ENCODE peak calls at places on chromosomes 5 and 9, in five cellular contexts. S is lower lobe of right lung, X is mesendoderm, D is COR-L47, F is T-helper 2 cell. T is an unnamed sample.

GRCh38 chr9:98118640-98119601 is at the start of gene TRIM14:
- DNase-seq in F (peak; percentile 45), S (peak; percentile 91), D (peak; percentile 49), X (peak; percentile 64), T (peak; percentile 90)

GRCh38 chr9:92589918-92590317 is 54.1 kb upstream of the ECM2 start:
- DNase-seq in S (no peak), X (no peak), F (no peak), D (no peak), T (no peak)

GRCh38 chr9:86281577-86282076 is 711 bp downstream of the ISCA1 start:
- DNase-seq in S (no peak), F (no peak), X (peak; percentile 67), D (no peak), T (no peak)

GRCh38 chr9:93304574-93305496 is 120.9 kb downstream of the WNK2 start:
- DNase-seq in S (peak; percentile 47), F (no peak), X (peak; percentile 82), D (peak; percentile 21), T (peak; percentile 87)

GRCh38 chr9:16871358-16872151 is 1.1 kb upstream of the BNC2 start:
- DNase-seq in S (peak; percentile 69), X (peak; percentile 74), F (no peak), D (no peak), T (peak; percentile 85)

GRCh38 chr9:93586290-93587057 is 10.1 kb downstream of the PHF2 start:
- DNase-seq in D (no peak), S (peak; percentile 50), F (no peak), X (no peak), T (peak; percentile 69)

GRCh38 chr5:181241393-181241975 is 2.2 kb downstream of the RACK1 start:
- DNase-seq in D (no peak), S (no peak), F (no peak), X (peak; percentile 56), T (no peak)

GRCh38 chr5:110727025-110727314 is 499 bp upstream of the TMEM232 start:
- DNase-seq in X (no peak), S (no peak), F (no peak), D (no peak), T (no peak)

GRCh38 chr9:99778308-99778707 is 43.4 kb upstream of the NR4A3 start:
- DNase-seq in S (no peak), F (no peak), D (no peak), X (no peak), T (no peak)

GRCh38 chr9:124012368-124013262 is 1.0 kb downstream of the LHX2 start:
- DNase-seq in F (no peak), D (no peak), X (peak; percentile 43), S (no peak), T (no peak)